ENCODE peak calls at places on chromosomes 5 and 9, in seven cellular contexts. K, X, T, Q, V, D and Z are unnamed samples.

GRCh38 chr5:130104895-130105684 is 200.8 kb downstream of the CHSY3 start:
- DNase-seq in K (no peak), X (no peak), T (no peak), Q (no peak), V (peak; percentile 61), D (no peak), Z (no peak)

GRCh38 chr9:127785023-127785932 is 556 bp upstream of the CDK9 start:
- DNase-seq in K (peak; percentile 79), X (peak; percentile 71), T (peak; percentile 76), Q (peak; percentile 88), V (peak; percentile 78), D (peak; percentile 85), Z (peak; percentile 96)

GRCh38 chr9:113349434-113350337 is at the start of gene BSPRY:
- DNase-seq in K (no peak), X (peak; percentile 43), T (no peak), Q (peak; percentile 17), V (no peak), D (no peak), Z (peak; percentile 83)

GRCh38 chr9:73135394-73135793 is 16.3 kb upstream of the ANXA1 start:
- DNase-seq in K (no peak), X (no peak), T (no peak), Q (no peak), V (peak; percentile 16), D (no peak), Z (no peak)

GRCh38 chr9:137429974-137430722 is 7.0 kb downstream of the NOXA1 start:
- DNase-seq in K (no peak), X (no peak), T (no peak), Q (no peak), V (no peak), D (no peak), Z (peak; percentile 74)

GRCh38 chr5:139435676-139436075 is 3.6 kb downstream of the DNAJC18 start:
- DNase-seq in K (no peak), X (no peak), T (no peak), Q (no peak), V (no peak), D (no peak), Z (no peak)

GRCh38 chr9:105205787-105206511 is 38.5 kb upstream of the SLC44A1 start:
- DNase-seq in K (no peak), X (no peak), T (no peak), Q (no peak), V (peak; percentile 91), D (no peak), Z (no peak)

GRCh38 chr5:149725296-149725695 is 4.8 kb upstream of the PPARGC1B start:
- DNase-seq in K (no peak), X (no peak), T (no peak), Q (no peak), V (no peak), D (no peak), Z (no peak)

GRCh38 chr9:37575511-37575914 is 667 bp downstream of the FBXO10 start:
- DNase-seq in K (no peak), X (no peak), T (no peak), Q (no peak), V (no peak), D (no peak), Z (peak; percentile 62)

GRCh38 chr9:120531683-120532300 is 48.2 kb downstream of the CDK5RAP2 start:
- DNase-seq in K (no peak), X (peak; percentile 56), T (no peak), Q (no peak), V (peak; percentile 44), D (no peak), Z (no peak)

GRCh38 chr9:114409103-114409780 is 21.5 kb upstream of the AKNA start:
- DNase-seq in K (no peak), X (peak; percentile 21), T (no peak), Q (no peak), V (peak; percentile 91), D (no peak), Z (no peak)

GRCh38 chr9:93902051-93902779 is 52.9 kb downstream of the BARX1 start:
- DNase-seq in K (no peak), X (no peak), T (no peak), Q (no peak), V (no peak), D (no peak), Z (no peak)